ENCODE peak calls at places on chromosomes 5 and 9, in ten cellular contexts. S is aorta, W is IMR-90, R is RWPE1, F is memory B cell, J is endodermal cell, K is GM23338, I is T follicular helper cell, B is GF-D8, L is astrocyte of the spinal cord. M is an unnamed sample.

GRCh38 chr5:134051305-134051704 is 46.5 kb upstream of the VDAC1 start:
- DNase-seq in K (no peak), W (no peak), F (no peak), I (no peak), L (no peak), B (no peak), R (no peak), S (no peak), J (no peak), M (no peak)

GRCh38 chr5:95817430-95817829 is 5.1 kb downstream of the GLRX start:
- DNase-seq in S (no peak), F (no peak), J (no peak), R (peak; percentile 58), L (peak; percentile 83), W (peak; percentile 76), I (no peak), B (no peak), K (peak; percentile 52), M (peak; percentile 68)

GRCh38 chr9:106921341-106921899 is 58.5 kb downstream of the ZNF462 start:
- DNase-seq in W (peak; percentile 84), L (peak; percentile 80), K (peak; percentile 21), J (peak; percentile 60), R (no peak), F (no peak), S (no peak), I (no peak), B (no peak), M (peak; percentile 90)

GRCh38 chr5:88786217-88786560 is 96.8 kb downstream of the MEF2C start:
- DNase-seq in F (no peak), I (no peak), S (no peak), R (peak; percentile 14), B (no peak), K (no peak), W (no peak), J (no peak), L (no peak), M (no peak)

GRCh38 chr9:12469084-12469483 is 224.1 kb upstream of the TYRP1 start:
- DNase-seq in S (no peak), R (no peak), W (no peak), L (no peak), K (no peak), B (no peak), I (no peak), F (no peak), J (no peak), M (peak; percentile 31)

GRCh38 chr5:78586251-78586650 is 62.3 kb downstream of the LHFPL2 start:
- DNase-seq in S (peak; percentile 71), F (no peak), I (no peak), L (peak; percentile 98), R (peak; percentile 96), B (peak; percentile 1), K (no peak), W (peak; percentile 100), J (no peak), M (peak; percentile 98)

GRCh38 chr5:132473608-132474007 is 17.0 kb downstream of the IRF1 start:
- DNase-seq in K (no peak), B (no peak), I (no peak), J (no peak), L (no peak), F (no peak), R (no peak), W (no peak), S (no peak), M (no peak)

GRCh38 chr5:23631283-23632045 is 124.1 kb downstream of the PRDM9 start:
- DNase-seq in K (no peak), I (no peak), S (no peak), W (peak; percentile 1), F (no peak), B (no peak), J (no peak), R (peak; percentile 43), L (peak; percentile 54), M (peak; percentile 25)

GRCh38 chr5:133870661-133871060 is 97.8 kb downstream of the C5orf15 start:
- DNase-seq in R (no peak), J (no peak), K (no peak), S (no peak), B (no peak), W (peak; percentile 58), I (no peak), L (peak; percentile 85), F (no peak), M (peak; percentile 31)

GRCh38 chr5:73380710-73381586 is 67.6 kb downstream of the FOXD1 start:
- DNase-seq in R (no peak), K (peak; percentile 72), F (no peak), J (no peak), L (no peak), I (no peak), B (no peak), S (no peak), W (no peak), M (no peak)

GRCh38 chr5:14220642-14221041 is 77.5 kb downstream of the TRIO start:
- DNase-seq in W (no peak), B (no peak), J (no peak), K (no peak), F (no peak), S (no peak), I (no peak), L (no peak), R (no peak), M (no peak)

GRCh38 chr9:121860744-121861143 is 209.3 kb downstream of the DAB2IP start:
- DNase-seq in S (peak; percentile 69), W (peak; percentile 90), I (no peak), J (no peak), R (no peak), L (peak; percentile 95), F (no peak), K (no peak), B (no peak), M (peak; percentile 91)

M was measured in mesenchymal stem cell.